ENCODE peak calls at places on chromosomes 5 and 9, in four cellular contexts. One of them, this sample, is unnamed.

GRCh38 chr5:94240616-94241287 is 377.7 kb downstream of the KIAA0825 start:
- DNase-seq in kidney: no peak
- DNase-seq in RWPE1: no peak
- DNase-seq in cardiac muscle cell: peak
- DNase-seq in this sample: no peak

GRCh38 chr5:36900279-36900678 is 23.7 kb downstream of the NIPBL start:
- DNase-seq in kidney: no peak
- DNase-seq in RWPE1: no peak
- DNase-seq in cardiac muscle cell: no peak
- DNase-seq in this sample: no peak

GRCh38 chr5:138370537-138370936 is 18.1 kb downstream of the KDM3B start:
- DNase-seq in RWPE1: no peak
- DNase-seq in cardiac muscle cell: no peak
- DNase-seq in kidney: no peak
- DNase-seq in this sample: no peak

GRCh38 chr9:5587024-5587423 is 41.9 kb upstream of the RIC1 start:
- DNase-seq in cardiac muscle cell: peak
- DNase-seq in RWPE1: no peak
- DNase-seq in kidney: no peak
- DNase-seq in this sample: peak

GRCh38 chr9:3908731-3909130 is 382.9 kb upstream of the RFX3 start:
- DNase-seq in RWPE1: no peak
- DNase-seq in kidney: no peak
- DNase-seq in cardiac muscle cell: peak
- DNase-seq in this sample: no peak

GRCh38 chr5:159826351-159827222 is 89.7 kb upstream of the ADRA1B start:
- DNase-seq in cardiac muscle cell: peak
- DNase-seq in kidney: no peak
- DNase-seq in RWPE1: peak
- DNase-seq in this sample: peak

GRCh38 chr5:158511454-158511853 is 588.3 kb downstream of the EBF1 start:
- DNase-seq in cardiac muscle cell: no peak
- DNase-seq in RWPE1: no peak
- DNase-seq in kidney: no peak
- DNase-seq in this sample: no peak

GRCh38 chr5:96297867-96298266 is 135.2 kb downstream of the PCSK1 start:
- DNase-seq in kidney: no peak
- DNase-seq in cardiac muscle cell: peak
- DNase-seq in RWPE1: no peak
- DNase-seq in this sample: no peak

GRCh38 chr5:42718591-42718990 is 38.0 kb upstream of the CCDC152 start:
- DNase-seq in RWPE1: no peak
- DNase-seq in cardiac muscle cell: peak
- DNase-seq in kidney: no peak
- DNase-seq in this sample: no peak

GRCh38 chr5:115109388-115109787 is 60.3 kb downstream of the TRIM36 start:
- DNase-seq in cardiac muscle cell: no peak
- DNase-seq in RWPE1: no peak
- DNase-seq in kidney: no peak
- DNase-seq in this sample: no peak

GRCh38 chr5:177362102-177362868 is 4.6 kb downstream of the RGS14 start:
- DNase-seq in cardiac muscle cell: no peak
- DNase-seq in RWPE1: peak
- DNase-seq in kidney: peak
- DNase-seq in this sample: no peak

GRCh38 chr5:172694061-172694460 is 53.0 kb downstream of the NEURL1B start:
- DNase-seq in cardiac muscle cell: no peak
- DNase-seq in kidney: no peak
- DNase-seq in RWPE1: no peak
- DNase-seq in this sample: no peak

GRCh38 chr5:146068136-146068717 is 37.1 kb downstream of the PLAC8L1 start:
- DNase-seq in cardiac muscle cell: no peak
- DNase-seq in kidney: no peak
- DNase-seq in RWPE1: no peak
- DNase-seq in this sample: no peak

GRCh38 chr9:133862585-133863041 is 124.5 kb upstream of the SARDH start:
- DNase-seq in cardiac muscle cell: no peak
- DNase-seq in kidney: no peak
- DNase-seq in RWPE1: no peak
- DNase-seq in this sample: no peak

GRCh38 chr9:38286357-38286756 is 106.1 kb upstream of the ALDH1B1 start:
- DNase-seq in cardiac muscle cell: no peak
- DNase-seq in RWPE1: no peak
- DNase-seq in kidney: no peak
- DNase-seq in this sample: no peak

GRCh38 chr5:18321516-18321915 is 687.3 kb downstream of the TAF11L14 start:
- DNase-seq in RWPE1: no peak
- DNase-seq in cardiac muscle cell: no peak
- DNase-seq in kidney: no peak
- DNase-seq in this sample: no peak

GRCh38 chr9:104993291-104993963 is 65.5 kb upstream of the ABCA1 start:
- DNase-seq in cardiac muscle cell: peak
- DNase-seq in kidney: peak
- DNase-seq in RWPE1: no peak
- DNase-seq in this sample: no peak

GRCh38 chr5:83473344-83474169 is 2.0 kb downstream of the VCAN start:
- DNase-seq in RWPE1: peak
- DNase-seq in cardiac muscle cell: peak
- DNase-seq in kidney: peak
- DNase-seq in this sample: peak

GRCh38 chr5:127053049-127053448 is 20.3 kb downstream of the C5orf63 start:
- DNase-seq in cardiac muscle cell: no peak
- DNase-seq in kidney: no peak
- DNase-seq in RWPE1: no peak
- DNase-seq in this sample: no peak

GRCh38 chr5:53123702-53124101 is 14.1 kb upstream of the MOCS2 start:
- DNase-seq in kidney: no peak
- DNase-seq in cardiac muscle cell: peak
- DNase-seq in RWPE1: peak
- DNase-seq in this sample: no peak

GRCh38 chr5:76818844-76819831 is at the start of gene F2RL1:
- DNase-seq in cardiac muscle cell: peak
- DNase-seq in kidney: peak
- DNase-seq in RWPE1: peak
- DNase-seq in this sample: peak

GRCh38 chr9:131598121-131598520 is 52.8 kb downstream of the PRRT1B start:
- DNase-seq in RWPE1: no peak
- DNase-seq in cardiac muscle cell: no peak
- DNase-seq in kidney: no peak
- DNase-seq in this sample: no peak

GRCh38 chr9:130996205-130996604 is 12.8 kb upstream of the LAMC3 start:
- DNase-seq in RWPE1: no peak
- DNase-seq in cardiac muscle cell: no peak
- DNase-seq in kidney: no peak
- DNase-seq in this sample: no peak

GRCh38 chr9:131475956-131476776 is 26.6 kb upstream of the POMT1 start:
- DNase-seq in kidney: peak
- DNase-seq in cardiac muscle cell: no peak
- DNase-seq in RWPE1: no peak
- DNase-seq in this sample: no peak

GRCh38 chr9:122777935-122778671 is 10.6 kb upstream of the OR5C1 start:
- DNase-seq in kidney: no peak
- DNase-seq in RWPE1: peak
- DNase-seq in cardiac muscle cell: no peak
- DNase-seq in this sample: peak

GRCh38 chr5:169081008-169081724 is 219.8 kb downstream of the SLIT3 start:
- DNase-seq in cardiac muscle cell: no peak
- DNase-seq in RWPE1: no peak
- DNase-seq in kidney: no peak
- DNase-seq in this sample: no peak

GRCh38 chr5:96256795-96257470 is 176.1 kb downstream of the PCSK1 start:
- DNase-seq in kidney: no peak
- DNase-seq in cardiac muscle cell: peak
- DNase-seq in RWPE1: no peak
- DNase-seq in this sample: no peak

GRCh38 chr5:35294976-35295375 is 64.7 kb upstream of the PRLR start:
- DNase-seq in cardiac muscle cell: peak
- DNase-seq in kidney: no peak
- DNase-seq in RWPE1: no peak
- DNase-seq in this sample: no peak

GRCh38 chr5:138752951-138753793 is at the start of gene CTNNA1:
- DNase-seq in cardiac muscle cell: peak
- DNase-seq in kidney: peak
- DNase-seq in RWPE1: peak
- DNase-seq in this sample: peak

GRCh38 chr9:135887585-135888050 is 19.7 kb downstream of the CAMSAP1 start:
- DNase-seq in cardiac muscle cell: no peak
- DNase-seq in RWPE1: no peak
- DNase-seq in kidney: no peak
- DNase-seq in this sample: no peak

GRCh38 chr5:16665611-16666010 is 48.8 kb upstream of the RETREG1 start:
- DNase-seq in cardiac muscle cell: peak
- DNase-seq in RWPE1: no peak
- DNase-seq in kidney: no peak
- DNase-seq in this sample: no peak

GRCh38 chr5:14243768-14244167 is 100.6 kb downstream of the TRIO start:
- DNase-seq in RWPE1: no peak
- DNase-seq in cardiac muscle cell: no peak
- DNase-seq in kidney: no peak
- DNase-seq in this sample: no peak

GRCh38 chr9:127989094-127989493 is 8.3 kb upstream of the EEIG1 start:
- DNase-seq in RWPE1: no peak
- DNase-seq in cardiac muscle cell: no peak
- DNase-seq in kidney: no peak
- DNase-seq in this sample: no peak

GRCh38 chr9:30851600-30851999 is 1532.8 kb upstream of the ACO1 start:
- DNase-seq in cardiac muscle cell: no peak
- DNase-seq in kidney: no peak
- DNase-seq in RWPE1: no peak
- DNase-seq in this sample: no peak

GRCh38 chr9:27473135-27473534 is 51.0 kb upstream of the IFNK start:
- DNase-seq in kidney: peak
- DNase-seq in RWPE1: no peak
- DNase-seq in cardiac muscle cell: peak
- DNase-seq in this sample: no peak

GRCh38 chr9:93048706-93049448 is 9.6 kb upstream of the SUSD3 start:
- DNase-seq in cardiac muscle cell: no peak
- DNase-seq in RWPE1: no peak
- DNase-seq in kidney: peak
- DNase-seq in this sample: no peak

GRCh38 chr5:14728109-14728938 is 63.8 kb downstream of the OTULIN start:
- DNase-seq in RWPE1: no peak
- DNase-seq in kidney: no peak
- DNase-seq in cardiac muscle cell: no peak
- DNase-seq in this sample: no peak

GRCh38 chr9:95801797-95802196 is 73.7 kb upstream of the ERCC6L2 start:
- DNase-seq in kidney: no peak
- DNase-seq in RWPE1: no peak
- DNase-seq in cardiac muscle cell: no peak
- DNase-seq in this sample: no peak
- H3K27ac ChIP-seq in kidney: no peak
- H3K27ac ChIP-seq in RWPE1: no peak
- H3K27ac ChIP-seq in cardiac muscle cell: no peak
- H3K27ac ChIP-seq in this sample: no peak

GRCh38 chr5:74415695-74416102 is 224.8 kb downstream of the ENC1 start:
- DNase-seq in kidney: no peak
- DNase-seq in cardiac muscle cell: no peak
- DNase-seq in RWPE1: no peak
- DNase-seq in this sample: no peak
- H3K27ac ChIP-seq in kidney: no peak
- H3K27ac ChIP-seq in cardiac muscle cell: no peak
- H3K27ac ChIP-seq in RWPE1: no peak
- H3K27ac ChIP-seq in this sample: no peak

DNA sequence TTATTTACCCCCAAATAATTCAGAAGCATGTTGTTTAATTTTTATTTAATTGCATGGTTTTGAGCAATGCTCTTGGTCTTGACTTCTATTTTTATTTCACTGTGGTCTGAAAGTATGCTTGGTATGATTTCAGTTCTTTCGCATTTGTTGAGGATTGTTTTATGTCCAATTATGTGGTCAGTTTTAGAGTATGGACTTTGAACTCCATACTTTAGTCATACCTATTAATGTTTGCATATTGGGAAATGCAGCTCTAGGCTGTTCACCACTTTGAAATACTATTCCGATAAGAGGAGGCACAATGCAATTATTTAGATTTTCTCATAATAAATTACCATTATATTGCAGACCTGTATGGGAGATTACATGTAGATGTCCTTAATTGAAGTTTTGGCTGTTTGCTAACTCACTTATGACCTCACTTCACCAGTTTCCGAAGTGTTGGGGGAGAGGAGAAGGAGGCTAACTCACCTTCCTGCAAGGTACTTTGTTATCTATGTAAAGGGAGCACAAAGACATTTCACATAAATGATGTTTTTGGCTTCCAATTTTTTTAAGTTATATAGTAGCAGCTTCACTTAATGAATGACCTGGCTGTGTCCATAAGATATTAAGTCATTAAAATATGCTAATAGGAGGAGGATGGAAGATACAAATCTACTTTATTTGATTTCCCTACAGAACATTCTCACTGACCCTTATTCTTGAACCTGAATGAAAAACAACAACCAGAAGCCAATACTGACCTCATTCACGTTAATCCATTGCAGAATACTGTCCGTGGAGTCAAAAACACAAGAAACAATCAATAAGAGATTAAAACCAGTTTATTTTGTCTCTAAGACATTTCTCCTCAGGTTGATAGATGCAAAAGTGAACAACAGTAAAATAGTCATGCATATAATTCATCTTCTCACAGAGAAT is 970.3 kb upstream of the ARRDC3 start:
- DNase-seq in cardiac muscle cell: peak
- DNase-seq in kidney: no peak
- DNase-seq in RWPE1: no peak
- DNase-seq in this sample: no peak
- H3K27ac ChIP-seq in cardiac muscle cell: no peak
- H3K27ac ChIP-seq in kidney: no peak
- H3K27ac ChIP-seq in RWPE1: no peak
- H3K27ac ChIP-seq in this sample: no peak

DNA sequence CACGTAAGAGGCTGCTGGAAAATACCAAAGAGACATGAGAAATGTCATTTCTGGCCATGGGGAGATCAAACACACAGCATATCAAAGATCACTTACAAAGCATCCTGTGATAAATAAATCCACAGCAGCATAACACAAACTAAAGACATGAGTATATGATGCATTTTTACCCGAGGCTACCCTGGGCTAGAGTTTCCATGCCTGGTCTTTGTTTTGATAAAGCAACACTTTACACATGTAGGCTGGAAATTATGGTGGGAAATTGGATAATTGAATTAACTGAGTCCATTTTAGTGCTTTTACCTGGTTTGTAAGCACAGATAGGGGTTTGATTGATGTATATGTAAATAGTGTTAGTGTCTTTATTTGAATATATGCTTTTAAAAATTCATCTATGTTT is 288.4 kb downstream of the AOPEP start:
- DNase-seq in RWPE1: no peak
- DNase-seq in kidney: no peak
- DNase-seq in cardiac muscle cell: no peak
- DNase-seq in this sample: no peak
- H3K27ac ChIP-seq in RWPE1: no peak
- H3K27ac ChIP-seq in kidney: no peak
- H3K27ac ChIP-seq in cardiac muscle cell: no peak
- H3K27ac ChIP-seq in this sample: peak

This sample was measured in epithelial cell of prostate.